ENCODE peak calls at places on chromosomes 1 and 21, in ten cellular contexts. D is occipital lobe; M is foreskin fibroblast; G is T-helper 17 cell; H is T-helper 9 cell; P is HFFc6; L is ELR; A is stomach; F is iPS DF 19.7; O is activated T-helper 9 cell treated with anti-CD3 and anti-CD28 coated beads, Interleukin-2, amount 50 U/mL, for 16 hours. N is an unnamed sample.

GRCh38 chr1:91687452-91687851 is 186.8 kb downstream of the CDC7 start:
- DNase-seq in D (no peak), M (peak; percentile 42), G (no peak), H (no peak), P (no peak), L (no peak), A (no peak), F (no peak), O (no peak), N (no peak)

GRCh38 chr1:154752273-154753030 is 117.6 kb downstream of the KCNN3 start:
- DNase-seq in D (no peak), M (no peak), G (no peak), H (no peak), P (no peak), L (no peak), A (peak; percentile 13), F (no peak), O (no peak), N (no peak)

GRCh38 chr1:225875044-225875822 is 6.9 kb downstream of the TMEM63A start:
- DNase-seq in D (no peak), M (no peak), G (no peak), H (no peak), P (no peak), L (peak; percentile 29), A (peak; percentile 85), F (no peak), O (no peak), N (no peak)

GRCh38 chr1:218459878-218460277 is 114.7 kb downstream of the TGFB2 start:
- DNase-seq in D (no peak), M (peak; percentile 87), G (no peak), H (no peak), P (peak; percentile 82), L (peak; percentile 91), A (no peak), F (peak; percentile 87), O (no peak), N (peak; percentile 33)

GRCh38 chr1:116909511-116910378 is at the start of gene PTGFRN:
- DNase-seq in D (peak; percentile 47), M (peak; percentile 71), G (peak; percentile 13), H (peak; percentile 4), P (no peak), L (peak; percentile 17), A (peak; percentile 69), F (peak; percentile 45), O (peak; percentile 20), N (peak; percentile 86)

GRCh38 chr1:196312739-196313138 is 295.5 kb downstream of the KCNT2 start:
- DNase-seq in D (no peak), M (no peak), G (no peak), H (no peak), P (no peak), L (no peak), A (no peak), F (no peak), O (no peak), N (no peak)

GRCh38 chr1:175146535-175147213 is 45.9 kb downstream of the KIAA0040 start:
- DNase-seq in D (peak; percentile 8), M (peak; percentile 67), G (peak; percentile 49), H (peak; percentile 63), P (peak; percentile 42), L (peak; percentile 67), A (peak; percentile 78), F (no peak), O (peak; percentile 50), N (peak; percentile 95)

GRCh38 chr1:160637821-160638539 is 8.9 kb downstream of the SLAMF1 start:
- DNase-seq in D (no peak), M (no peak), G (no peak), H (no peak), P (no peak), L (peak; percentile 36), A (no peak), F (no peak), O (no peak), N (no peak)

GRCh38 chr21:37196847-37197246 is 70.3 kb downstream of the VPS26C start:
- DNase-seq in D (no peak), M (no peak), G (no peak), H (no peak), P (no peak), L (no peak), A (no peak), F (no peak), O (no peak), N (no peak)

GRCh38 chr1:83593073-83593472 is 405.9 kb downstream of the TTLL7 start:
- DNase-seq in D (no peak), M (no peak), G (no peak), H (no peak), P (no peak), L (no peak), A (no peak), F (no peak), O (no peak), N (no peak)

GRCh38 chr1:94969137-94969536 is 42.2 kb upstream of the CNN3 start:
- DNase-seq in D (no peak), M (no peak), G (no peak), H (no peak), P (no peak), L (no peak), A (no peak), F (no peak), O (no peak), N (no peak)

GRCh38 chr1:47727051-47727708 is 270.0 kb downstream of the TRABD2B start:
- DNase-seq in D (no peak), M (no peak), G (no peak), H (no peak), P (no peak), L (no peak), A (no peak), F (no peak), O (no peak), N (no peak)

GRCh38 chr1:56866656-56867055 is 12.1 kb downstream of the C8A start:
- DNase-seq in D (no peak), M (peak; percentile 93), G (no peak), H (no peak), P (peak; percentile 92), L (peak; percentile 85), A (no peak), F (no peak), O (no peak), N (no peak)

GRCh38 chr1:203217668-203218067 is 11.8 kb downstream of the CHIT1 start:
- DNase-seq in D (no peak), M (no peak), G (no peak), H (no peak), P (no peak), L (no peak), A (no peak), F (no peak), O (no peak), N (no peak)

GRCh38 chr1:17858027-17858426 is 102.9 kb downstream of the ACTL8 start:
- DNase-seq in D (no peak), M (peak; percentile 26), G (no peak), H (no peak), P (no peak), L (no peak), A (no peak), F (no peak), O (no peak), N (no peak)

GRCh38 chr1:246709845-246710244 is 14.4 kb upstream of the SCCPDH start:
- DNase-seq in D (no peak), M (no peak), G (no peak), H (no peak), P (no peak), L (no peak), A (no peak), F (no peak), O (no peak), N (no peak)

GRCh38 chr1:155192346-155193274 is 15.1 kb downstream of the THBS3 start:
- DNase-seq in D (no peak), M (no peak), G (no peak), H (no peak), P (no peak), L (no peak), A (peak; percentile 89), F (no peak), O (no peak), N (no peak)

GRCh38 chr1:162383516-162383915 is 2.0 kb downstream of the C1orf226 start:
- DNase-seq in D (no peak), M (no peak), G (no peak), H (no peak), P (no peak), L (no peak), A (no peak), F (no peak), O (no peak), N (no peak)

GRCh38 chr1:53498555-53499142 is 39.5 kb downstream of the DMRTB1 start:
- DNase-seq in D (no peak), M (peak; percentile 75), G (no peak), H (no peak), P (peak; percentile 33), L (peak; percentile 37), A (no peak), F (no peak), O (no peak), N (no peak)

GRCh38 chr1:5872886-5873285 is 119.3 kb downstream of the NPHP4 start:
- DNase-seq in D (no peak), M (no peak), G (no peak), H (no peak), P (no peak), L (no peak), A (no peak), F (no peak), O (no peak), N (no peak)

GRCh38 chr1:78323311-78323710 is 167.5 kb upstream of the PTGFR start:
- DNase-seq in D (no peak), M (peak; percentile 65), G (no peak), H (no peak), P (peak; percentile 49), L (peak; percentile 31), A (no peak), F (no peak), O (no peak), N (no peak)

GRCh38 chr1:235954306-235955283 is 87.9 kb upstream of the LYST start:
- DNase-seq in D (no peak), M (peak; percentile 34), G (no peak), H (peak; percentile 15), P (peak; percentile 37), L (peak; percentile 33), A (no peak), F (no peak), O (peak; percentile 10), N (no peak)

GRCh38 chr1:31961536-31961935 is 23.4 kb upstream of the PTP4A2 start:
- DNase-seq in D (no peak), M (no peak), G (no peak), H (no peak), P (no peak), L (no peak), A (no peak), F (no peak), O (no peak), N (no peak)

GRCh38 chr1:156667968-156668709 is 9.1 kb downstream of the NES start:
- DNase-seq in D (no peak), M (peak; percentile 43), G (no peak), H (no peak), P (no peak), L (no peak), A (no peak), F (no peak), O (no peak), N (peak; percentile 58)

GRCh38 chr1:236494586-236495207 is 29.1 kb upstream of the LGALS8 start:
- DNase-seq in D (no peak), M (peak; percentile 42), G (no peak), H (no peak), P (no peak), L (no peak), A (no peak), F (no peak), O (no peak), N (no peak)

GRCh38 chr1:6508154-6508875 is 16.8 kb upstream of the PLEKHG5 start:
- DNase-seq in D (no peak), M (no peak), G (no peak), H (no peak), P (no peak), L (no peak), A (no peak), F (no peak), O (no peak), N (no peak)

GRCh38 chr1:154972517-154973343 is 1.8 kb upstream of the CKS1B start:
- DNase-seq in D (no peak), M (peak; percentile 98), G (no peak), H (no peak), P (peak; percentile 95), L (peak; percentile 98), A (peak; percentile 83), F (peak; percentile 98), O (no peak), N (peak; percentile 95)

GRCh38 chr1:192158181-192158580 is at the start of gene RGS18:
- DNase-seq in D (no peak), M (peak; percentile 11), G (no peak), H (no peak), P (no peak), L (no peak), A (no peak), F (no peak), O (no peak), N (no peak)

N was measured in H1.